ENCODE peak calls at places on chromosomes 2 and 18, in ten cellular contexts. V is IMR-90; C is tibial nerve; I is GM23338; E is heart left ventricle; J is transverse colon; R is astrocyte; P is upper lobe of right lung; W is CD8-positive, alpha-beta T cell; B is stomach. X is an unnamed sample. For H3K4me1, the result is how much of the 10 kb centered on the place peaks cover.

GRCh38 chr2:32963941-32964340 is 17.2 kb downstream of the LTBP1 start:
- DNase-seq in V (peak), C (no peak), I (no peak), E (no peak), J (no peak), R (peak), P (no peak), W (no peak), B (no peak), X (no peak)

GRCh38 chr2:85066874-85067351 is 66.3 kb upstream of the TCF7L1 start:
- DNase-seq in V (peak), C (peak), I (peak), E (peak), J (peak), R (peak), P (peak), W (no peak), B (peak), X (peak)

GRCh38 chr2:157898591-157898996 is 22.5 kb upstream of the ACVR1 start:
- DNase-seq in V (peak), C (no peak), I (no peak), E (no peak), J (no peak), R (peak), P (no peak), W (peak), B (peak), X (no peak)

GRCh38 chr2:74834806-74835755 is 1.2 kb downstream of the HK2 start:
- DNase-seq in V (peak), C (no peak), I (peak), E (peak), J (peak), R (no peak), P (peak), W (peak), B (peak), X (peak)

GRCh38 chr18:42813570-42813969 is 301.9 kb downstream of the RIT2 start:
- DNase-seq in V (no peak), C (no peak), I (no peak), E (no peak), J (no peak), R (no peak), P (no peak), W (no peak), B (no peak), X (no peak)

GRCh38 chr2:205011031-205011430 is 465.8 kb downstream of the PARD3B start:
- DNase-seq in V (peak), C (no peak), I (no peak), E (no peak), J (no peak), R (no peak), P (no peak), W (no peak), B (no peak), X (no peak)

GRCh38 chr2:95276244-95276887 is 2.1 kb downstream of the PROM2 start:
- DNase-seq in V (no peak), C (no peak), I (no peak), E (peak), J (no peak), R (no peak), P (peak), W (no peak), B (no peak), X (peak)

GRCh38 chr2:15316370-15316814 is 244.7 kb downstream of the NBAS start:
- DNase-seq in V (no peak), C (no peak), I (peak), E (peak), J (no peak), R (no peak), P (no peak), W (peak), B (no peak), X (peak)

GRCh38 chr2:24917086-24917485 is 3.0 kb downstream of the ADCY3 start:
- DNase-seq in V (no peak), C (no peak), I (no peak), E (no peak), J (no peak), R (peak), P (no peak), W (no peak), B (no peak), X (no peak)

GRCh38 chr2:198628596-198628995 is 824.2 kb downstream of the PLCL1 start:
- DNase-seq in V (no peak), C (no peak), I (no peak), E (no peak), J (no peak), R (no peak), P (no peak), W (no peak), B (no peak), X (no peak)

GRCh38 chr18:28039078-28039477 is 137.9 kb downstream of the CDH2 start:
- DNase-seq in V (peak), C (no peak), I (no peak), E (no peak), J (no peak), R (peak), P (no peak), W (no peak), B (no peak), X (no peak)
- H3K4me1 ChIP-seq in V (under half), C (under half), I (under half), E (under half), J (under half), R (under half), P (under half), W (under half), B (under half), X (under half)

GRCh38 chr2:20177556-20178403 is 47.1 kb downstream of the SDC1 start:
- DNase-seq in V (no peak), C (no peak), I (no peak), E (no peak), J (no peak), R (no peak), P (no peak), W (no peak), B (no peak), X (peak)
- TF ChIP-seq CTCF in V (no peak), C (no peak), I (no peak), E (no peak), J (no peak), R (no peak), P (peak), W (no peak), B (no peak), X (no peak)

GRCh38 chr2:179875864-179876263 is 14.5 kb upstream of the ZNF385B start:
- DNase-seq in V (no peak), C (no peak), I (no peak), E (no peak), J (no peak), R (no peak), P (no peak), W (no peak), B (no peak), X (no peak)

GRCh38 chr2:179877601-179878364 is 16.4 kb upstream of the ZNF385B start:
- DNase-seq in V (peak), C (no peak), I (no peak), E (no peak), J (no peak), R (no peak), P (no peak), W (no peak), B (no peak), X (no peak)

GRCh38 chr2:179876266-179876665 is 14.9 kb upstream of the ZNF385B start:
- DNase-seq in V (no peak), C (no peak), I (no peak), E (no peak), J (no peak), R (no peak), P (no peak), W (no peak), B (no peak), X (no peak)
- H3K4me1 ChIP-seq in V (under half), C (under half), I (under half), E (under half), J (under half), R (under half), P (under half), W (under half), B (under half), X (under half)

DNA sequence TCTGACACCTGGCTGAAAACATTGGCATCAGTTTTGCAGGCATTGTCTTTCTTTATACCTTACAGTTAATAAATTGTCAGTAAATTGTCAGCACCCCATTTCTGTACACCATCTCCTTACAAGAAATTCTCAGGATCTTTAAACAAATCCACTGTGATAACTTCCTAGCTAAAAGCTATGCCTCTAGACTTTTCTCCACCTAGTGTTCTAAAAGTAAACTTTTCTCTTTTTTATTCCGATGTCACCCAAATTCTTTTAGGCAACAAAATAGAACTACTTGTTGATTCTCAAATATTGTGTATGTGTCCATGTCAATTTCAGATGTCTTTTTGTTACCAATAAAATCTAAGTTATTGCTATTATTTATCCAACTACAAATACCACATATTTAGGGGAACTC is 617.4 kb upstream of the NRXN1 start:
- DNase-seq in V (no peak), C (no peak), I (no peak), E (no peak), J (no peak), R (no peak), P (no peak), W (no peak), B (no peak), X (no peak)
- TF ChIP-seq CTCF in V (peak), C (no peak), I (peak), E (no peak), J (no peak), R (peak), P (no peak), W (no peak), B (no peak), X (no peak)

DNA sequence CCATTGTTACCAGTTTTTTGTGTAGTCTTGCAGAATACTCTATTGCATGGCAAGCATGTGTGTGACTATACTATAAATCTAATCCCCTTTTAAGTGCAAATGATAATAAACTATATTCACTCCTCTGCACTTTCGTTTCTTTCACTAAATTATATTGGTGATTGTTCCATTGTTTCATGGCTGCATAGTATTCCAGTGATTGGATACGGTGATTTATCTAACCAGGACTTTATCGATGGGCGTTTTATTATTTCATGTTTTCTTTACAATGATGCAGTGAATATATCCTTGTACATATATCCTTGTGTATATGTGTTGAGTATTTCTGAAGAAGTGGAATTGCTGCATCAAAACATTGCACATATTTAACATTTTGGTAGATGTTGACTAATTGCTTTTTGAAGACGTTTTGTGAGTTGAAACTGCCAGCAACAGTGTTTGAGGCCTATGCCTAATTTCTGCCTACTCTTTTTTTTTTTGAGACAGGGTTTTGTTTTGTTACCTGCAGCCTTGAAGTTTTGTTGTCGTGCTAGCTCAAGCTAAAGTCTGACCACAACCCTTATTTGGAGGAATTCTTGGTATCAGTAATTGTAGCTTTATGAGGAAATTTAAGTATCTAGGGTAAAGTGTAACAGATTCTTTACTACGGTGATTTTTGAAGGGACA is 2.7 kb downstream of the MIB1 start:
- DNase-seq in V (no peak), C (no peak), I (no peak), E (no peak), J (no peak), R (no peak), P (no peak), W (no peak), B (no peak), X (no peak)
- H3K4me1 ChIP-seq in V (under half), C (under half), I (under half), E (under half), J (under half), R (under half), P (under half), W (under half), B (half or more), X (under half)

GRCh38 chr18:9426753-9427152 is 48.6 kb upstream of the RALBP1 start:
- DNase-seq in V (no peak), C (no peak), I (no peak), E (no peak), J (no peak), R (no peak), P (no peak), W (no peak), B (no peak), X (no peak)

GRCh38 chr18:9421788-9422329 is 53.5 kb upstream of the RALBP1 start:
- DNase-seq in V (no peak), C (no peak), I (no peak), E (no peak), J (no peak), R (no peak), P (no peak), W (no peak), B (no peak), X (no peak)

GRCh38 chr18:9419956-9420631 is 55.2 kb upstream of the RALBP1 start:
- DNase-seq in V (peak), C (no peak), I (no peak), E (no peak), J (no peak), R (peak), P (no peak), W (no peak), B (no peak), X (no peak)

GRCh38 chr18:9421096-9421495 is 54.2 kb upstream of the RALBP1 start:
- DNase-seq in V (no peak), C (no peak), I (no peak), E (no peak), J (no peak), R (no peak), P (no peak), W (no peak), B (no peak), X (no peak)

GRCh38 chr18:9422816-9423519 is 52.3 kb upstream of the RALBP1 start:
- DNase-seq in V (no peak), C (no peak), I (no peak), E (no peak), J (peak), R (no peak), P (no peak), W (no peak), B (peak), X (peak)
- TF ChIP-seq CTCF in V (no peak), C (no peak), I (no peak), E (no peak), J (no peak), R (no peak), P (no peak), W (no peak), B (no peak), X (no peak)

GRCh38 chr18:37499913-37500312 is 65.7 kb downstream of the CELF4 start:
- DNase-seq in V (no peak), C (no peak), I (no peak), E (no peak), J (no peak), R (no peak), P (no peak), W (no peak), B (no peak), X (no peak)
- H3K4me1 ChIP-seq in V (under half), C (under half), I (under half), E (under half), J (under half), R (under half), P (under half), W (under half), B (under half), X (under half)

GRCh38 chr18:22378672-22379282 is 38.9 kb downstream of the CTAGE1 start:
- DNase-seq in V (peak), C (no peak), I (peak), E (no peak), J (peak), R (no peak), P (no peak), W (peak), B (peak), X (peak)
- TF ChIP-seq CTCF in V (peak), C (no peak), I (peak), E (peak), J (peak), R (peak), P (peak), W (no peak), B (no peak), X (no peak)

DNA sequence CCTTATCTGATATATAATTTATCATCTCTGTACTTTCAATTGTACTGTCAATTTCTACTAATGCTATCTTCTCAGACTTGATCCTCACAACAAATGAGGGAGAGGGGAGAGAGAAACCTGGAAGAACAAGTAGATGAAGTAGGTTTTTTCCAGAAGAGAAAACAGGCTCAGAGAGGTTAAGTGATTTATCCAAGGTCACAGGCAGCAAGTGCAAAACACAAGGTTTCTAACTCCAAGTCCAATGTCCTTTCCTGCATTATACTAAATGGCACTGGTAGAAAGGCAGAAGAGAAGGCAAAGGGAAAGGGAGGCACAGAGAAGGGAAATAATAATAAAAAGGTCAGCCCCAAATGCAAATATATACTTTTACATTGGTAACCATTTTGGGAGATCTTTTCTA is 7.5 kb downstream of the MEX3C start:
- DNase-seq in V (no peak), C (no peak), I (no peak), E (no peak), J (no peak), R (no peak), P (no peak), W (no peak), B (no peak), X (no peak)
- H3K4me1 ChIP-seq in V (under half), C (under half), I (half or more), E (half or more), J (under half), R (under half), P (half or more), W (half or more), B (half or more), X (under half)